ENCODE peak calls at places on chromosomes 5 and 9, in six cellular contexts. U, A, E, O, P and N are unnamed samples.

GRCh38 chr9:126752376-126752775 is 52.5 kb upstream of the ZBTB43 start:
- DNase-seq in A (no peak), E (peak), U (no peak), O (no peak), P (no peak), N (no peak)

GRCh38 chr9:110031511-110032173 is 176.3 kb downstream of the C9orf152 start:
- DNase-seq in P (peak), U (peak), A (no peak), O (peak), E (no peak), N (no peak)

GRCh38 chr5:151580858-151581257 is 10.3 kb downstream of the FAT2 start:
- DNase-seq in P (no peak), O (no peak), U (no peak), A (no peak), E (peak), N (no peak)

GRCh38 chr5:174612686-174613085 is 111.7 kb upstream of the MSX2 start:
- DNase-seq in E (no peak), U (no peak), P (no peak), O (peak), A (no peak), N (no peak)

GRCh38 chr5:125269926-125270325 is 523.5 kb upstream of the ZNF608 start:
- DNase-seq in P (no peak), O (no peak), A (no peak), U (no peak), E (no peak), N (no peak)

GRCh38 chr5:143143973-143144372 is 259.5 kb downstream of the NR3C1 start:
- DNase-seq in O (no peak), U (peak), P (peak), E (no peak), A (no peak), N (no peak)

GRCh38 chr5:170788626-170789304 is 5.2 kb downstream of the GABRP start:
- DNase-seq in O (no peak), E (no peak), A (no peak), U (no peak), P (no peak), N (no peak)

GRCh38 chr9:28207657-28208056 is 634.4 kb upstream of the C9orf72 start:
- DNase-seq in P (no peak), A (no peak), O (no peak), U (no peak), E (no peak), N (no peak)

GRCh38 chr5:176888865-176889165 is 10.3 kb downstream of the HK3 start:
- DNase-seq in P (no peak), A (no peak), U (no peak), O (no peak), E (no peak), N (no peak)